ENCODE peak calls at places on chromosomes 1 and 21, in ten cellular contexts. Q is nephron progenitor cell, E is H9, C is DND-41, K is MCF 10A, B is omental fat pad, N is pancreas, Z is transverse colon, X is gastrocnemius medialis, W is endodermal cell. J is an unnamed sample.

GRCh38 chr1:39129514-39129913 is 75.0 kb upstream of the MACF1 start:
- DNase-seq in X (no peak), C (no peak), K (peak; percentile 52), W (peak; percentile 68), B (no peak), E (no peak), Q (no peak), Z (no peak), N (no peak), J (no peak)

GRCh38 chr1:41241748-41242644 is at the start of gene SCMH1:
- DNase-seq in B (no peak), C (peak; percentile 65), N (peak; percentile 55), E (peak; percentile 71), Z (peak; percentile 56), K (peak; percentile 32), Q (peak; percentile 76), X (peak; percentile 4), W (peak; percentile 86), J (no peak)

GRCh38 chr1:27296773-27297214 is 25.2 kb upstream of the TMEM222 start:
- DNase-seq in B (peak; percentile 65), Z (peak; percentile 69), N (peak; percentile 69), C (peak; percentile 70), E (peak; percentile 75), X (no peak), W (peak; percentile 94), Q (peak; percentile 87), K (peak; percentile 56), J (no peak)

GRCh38 chr1:113388621-113389355 is 1.5 kb upstream of the MAGI3 start:
- DNase-seq in X (no peak), C (peak; percentile 10), B (no peak), W (peak; percentile 56), Z (peak; percentile 55), E (no peak), K (peak; percentile 53), N (peak; percentile 67), Q (peak; percentile 2), J (no peak)

GRCh38 chr1:160214481-160215140 is 9.4 kb downstream of the PEA15 start:
- DNase-seq in Q (no peak), W (no peak), X (no peak), E (no peak), Z (peak; percentile 59), C (no peak), K (no peak), B (no peak), N (no peak), J (no peak)

GRCh38 chr1:25568834-25569598 is 25.6 kb downstream of the LDLRAP1 start:
- DNase-seq in B (no peak), Z (no peak), W (no peak), Q (no peak), C (no peak), E (no peak), K (peak; percentile 86), N (no peak), X (no peak), J (no peak)

GRCh38 chr1:65674522-65674921 is 118.2 kb upstream of the PDE4B start:
- DNase-seq in B (no peak), N (no peak), C (no peak), X (no peak), Z (no peak), K (no peak), Q (no peak), E (no peak), W (no peak), J (no peak)

GRCh38 chr1:8349961-8350360 is 32.0 kb downstream of the SLC45A1 start:
- DNase-seq in K (no peak), W (peak; percentile 65), Z (no peak), Q (no peak), X (no peak), B (no peak), N (no peak), C (no peak), E (no peak), J (no peak)

GRCh38 chr1:104195395-104195794 is 445.7 kb downstream of the AMY1C start:
- DNase-seq in W (no peak), X (no peak), N (no peak), Z (no peak), E (no peak), C (no peak), K (peak; percentile 70), B (no peak), Q (no peak), J (no peak)

GRCh38 chr1:117905019-117905418 is 24.4 kb downstream of the GDAP2 start:
- DNase-seq in X (no peak), K (no peak), E (no peak), Q (no peak), C (no peak), B (no peak), Z (no peak), N (no peak), W (no peak), J (no peak)

GRCh38 chr1:246435421-246436041 is 71.5 kb downstream of the SMYD3 start:
- DNase-seq in W (no peak), C (no peak), X (no peak), N (no peak), Q (no peak), K (peak; percentile 41), B (no peak), E (no peak), Z (no peak), J (no peak)

GRCh38 chr21:38766987-38767722 is 38.6 kb upstream of the ETS2 start:
- DNase-seq in X (no peak), Q (no peak), E (no peak), Z (peak; percentile 42), B (no peak), W (no peak), N (peak; percentile 34), K (peak; percentile 34), C (peak; percentile 81), J (no peak)

GRCh38 chr1:234532511-234532922 is 53.5 kb upstream of the TARBP1 start:
- DNase-seq in E (no peak), X (peak; percentile 92), N (peak; percentile 78), B (no peak), C (no peak), K (peak; percentile 78), W (no peak), Q (no peak), Z (peak; percentile 46), J (no peak)

GRCh38 chr1:196160066-196160795 is 448.0 kb downstream of the KCNT2 start:
- DNase-seq in C (no peak), N (no peak), B (no peak), W (no peak), K (peak; percentile 95), Q (no peak), X (no peak), Z (no peak), E (no peak), J (no peak)

GRCh38 chr21:42660118-42660470 is 6.7 kb downstream of the PDE9A start:
- DNase-seq in E (no peak), W (no peak), N (no peak), C (no peak), B (no peak), Q (no peak), K (no peak), X (no peak), Z (no peak), J (no peak)

GRCh38 chr1:41323243-41323642 is 38.0 kb upstream of the FOXO6 start:
- DNase-seq in Z (no peak), E (no peak), W (no peak), C (no peak), Q (no peak), B (no peak), X (no peak), K (peak; percentile 34), N (no peak), J (no peak)

DNA sequence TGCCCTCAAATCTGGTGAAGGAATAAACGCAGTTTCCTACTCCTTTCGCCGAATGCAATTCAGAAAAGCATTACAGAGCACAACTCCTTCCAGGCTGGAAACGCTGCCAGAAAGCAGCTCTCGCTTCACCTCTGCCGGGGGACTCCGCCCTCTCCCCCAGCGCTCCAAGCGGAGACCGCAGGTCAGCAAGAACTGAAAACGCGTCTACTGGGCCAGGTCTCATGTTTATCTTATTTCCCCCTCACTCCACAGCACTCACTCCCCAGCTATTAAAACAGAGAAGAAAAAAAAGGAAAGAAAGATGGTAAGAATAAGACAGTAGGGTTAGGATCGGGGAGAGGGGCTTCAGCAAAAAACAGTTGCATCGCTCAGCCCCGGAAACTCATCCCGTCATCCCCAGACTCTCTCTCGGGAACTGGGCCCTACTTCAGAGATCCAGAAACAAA is 833 bp upstream of the RCOR3 start:
- DNase-seq in W (peak; percentile 87), B (no peak), E (peak; percentile 74), Z (peak; percentile 84), K (peak; percentile 92), N (peak; percentile 82), Q (peak; percentile 70), C (peak; percentile 81), X (peak; percentile 65), J (no peak)
- TF ChIP-seq CTCF in W (no peak), B (no peak), E (no peak), Z (no peak), K (no peak), N (no peak), Q (no peak), C (peak; percentile 46), X (no peak), J (no peak)

GRCh38 chr1:84724128-84724860 is 34.0 kb upstream of the SSX2IP start:
- DNase-seq in X (no peak), C (peak; percentile 25), Z (peak; percentile 14), B (no peak), K (peak; percentile 13), Q (peak; percentile 12), N (no peak), W (peak; percentile 92), E (peak; percentile 86), J (no peak)
- TF ChIP-seq CTCF in X (no peak), C (peak; percentile 67), Z (peak; percentile 15), B (no peak), K (peak; percentile 25), Q (no peak), N (no peak), W (peak; percentile 94), E (peak; percentile 95), J (peak; percentile 19)

GRCh38 chr21:45412909-45413581 is 8.1 kb downstream of the COL18A1 start:
- DNase-seq in B (no peak), K (no peak), X (no peak), C (no peak), Q (no peak), Z (no peak), N (no peak), E (no peak), W (peak; percentile 49), J (no peak)
- TF ChIP-seq CTCF in B (no peak), K (no peak), X (no peak), C (no peak), Q (no peak), Z (no peak), N (no peak), E (no peak), W (no peak), J (no peak)

DNA sequence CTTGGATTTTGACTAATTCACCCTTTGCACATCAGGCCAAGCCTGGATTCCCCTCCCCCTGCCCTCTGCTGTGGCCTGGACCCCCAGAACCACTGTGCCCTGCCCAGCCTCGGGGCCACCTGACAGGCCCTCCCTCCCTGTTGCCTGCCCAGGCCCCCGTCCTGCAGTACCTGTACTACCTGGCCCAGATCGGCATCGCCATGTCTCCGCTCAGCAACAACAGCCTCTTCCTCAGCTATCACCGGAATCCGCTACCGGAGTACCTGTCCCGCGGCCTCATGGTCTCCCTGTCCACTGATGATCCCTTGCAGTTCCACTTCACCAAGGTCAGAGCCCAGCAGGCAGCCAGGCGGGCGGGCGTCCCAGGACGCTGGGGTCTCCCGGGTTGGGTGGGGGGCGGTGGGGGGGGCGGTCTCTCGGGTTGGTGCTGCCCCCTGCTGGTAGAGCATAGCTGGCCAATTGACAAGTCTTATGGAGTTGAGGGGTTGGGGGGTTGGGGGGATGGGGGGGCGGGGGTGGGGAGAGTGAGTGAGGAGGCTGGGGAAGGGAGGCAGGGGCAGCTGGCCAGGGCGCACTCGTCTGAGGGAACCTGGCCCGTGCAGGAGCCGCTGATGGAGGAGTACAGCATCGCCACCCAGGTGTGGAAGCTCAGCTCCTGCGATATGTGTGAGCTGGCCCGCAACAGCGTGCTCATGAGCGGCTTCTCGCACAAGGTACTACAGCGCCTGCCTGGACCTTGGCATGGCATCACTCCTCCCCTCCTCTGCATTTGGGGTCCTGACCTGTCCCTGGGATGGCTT is 10.6 kb downstream of the AMPD2 start:
- DNase-seq in C (peak; percentile 42), X (no peak), Z (no peak), B (no peak), W (peak; percentile 84), Q (peak; percentile 58), N (peak; percentile 19), E (peak; percentile 66), K (no peak), J (no peak)
- TF ChIP-seq CTCF in C (peak; percentile 31), X (no peak), Z (peak; percentile 48), B (no peak), W (peak; percentile 66), Q (no peak), N (no peak), E (peak; percentile 56), K (peak; percentile 47), J (no peak)